ENCODE peak calls at places on chromosomes 11 and 22, in four cellular contexts. Z, V, Q and P are unnamed samples.

GRCh38 chr11:7275133-7275532 is 23.4 kb downstream of the SYT9 start:
- DNase-seq in Z (no peak), Q (no peak), V (no peak), P (no peak)

GRCh38 chr11:12123177-12123576 is 12.8 kb downstream of the MICAL2 start:
- DNase-seq in V (no peak), Q (no peak), Z (no peak), P (no peak)

GRCh38 chr11:2834893-2835767 is 50.4 kb downstream of the CDKN1C start:
- DNase-seq in V (no peak), Q (no peak), Z (no peak), P (no peak)

GRCh38 chr11:3186166-3186953 is 21.2 kb upstream of the OSBPL5 start:
- DNase-seq in Z (no peak), V (no peak), Q (no peak), P (no peak)

GRCh38 chr11:9462172-9462799 is 1.5 kb downstream of the ZNF143 start:
- DNase-seq in Z (no peak), V (no peak), Q (no peak), P (no peak)

GRCh38 chr22:41899992-41900651 is 14.8 kb downstream of the SHISA8 start:
- DNase-seq in V (no peak), Q (no peak), Z (no peak), P (no peak)

GRCh38 chr11:69076129-69076791 is 27.5 kb downstream of the TPCN2 start:
- DNase-seq in V (no peak), Z (no peak), Q (no peak), P (no peak)

GRCh38 chr11:126468102-126468521 is 112.6 kb downstream of the ST3GAL4 start:
- DNase-seq in V (no peak), Z (no peak), Q (no peak), P (peak; percentile 82)